ENCODE peak calls at places on chromosomes 12 and 14, in five cellular contexts. W, T, E, O and C are unnamed samples.

GRCh38 chr14:56844603-56845002 is 34.3 kb upstream of the OTX2 start:
- DNase-seq in W (no peak), T (no peak), E (no peak), O (no peak), C (no peak)

GRCh38 chr14:80211143-80212024 is at the start of gene DIO2:
- DNase-seq in W (no peak), T (no peak), E (peak), O (no peak), C (no peak)

GRCh38 chr14:77812028-77812427 is 12.1 kb downstream of the ADCK1 start:
- DNase-seq in W (no peak), T (no peak), E (no peak), O (no peak), C (no peak)

GRCh38 chr14:101927859-101928258 is 36.5 kb upstream of the DYNC1H1 start:
- DNase-seq in W (no peak), T (no peak), E (peak), O (no peak), C (no peak)

GRCh38 chr12:120249266-120249874 is 16.2 kb downstream of the PXN start:
- DNase-seq in W (no peak), T (no peak), E (no peak), O (no peak), C (no peak)

GRCh38 chr12:19898009-19898408 is 458.7 kb downstream of the AEBP2 start:
- DNase-seq in W (no peak), T (no peak), E (no peak), O (no peak), C (no peak)

GRCh38 chr12:95554532-95555071 is 3.3 kb upstream of the USP44 start:
- DNase-seq in W (no peak), T (no peak), E (no peak), O (no peak), C (no peak)

GRCh38 chr12:121781751-121782615 is 11.5 kb downstream of the RHOF start:
- DNase-seq in W (no peak), T (no peak), E (no peak), O (peak), C (no peak)

GRCh38 chr14:30630248-30630647 is 8.1 kb downstream of the SCFD1 start:
- DNase-seq in W (no peak), T (no peak), E (no peak), O (no peak), C (no peak)

GRCh38 chr14:32009636-32010560 is 67.2 kb upstream of the ARHGAP5 start:
- DNase-seq in W (no peak), T (no peak), E (no peak), O (no peak), C (no peak)

GRCh38 chr14:88993946-88994345 is 169.5 kb downstream of the TTC8 start:
- DNase-seq in W (no peak), T (no peak), E (no peak), O (no peak), C (no peak)

GRCh38 chr12:129552996-129553750 is 350.7 kb downstream of the TMEM132D start:
- DNase-seq in W (no peak), T (no peak), E (no peak), O (no peak), C (no peak)

GRCh38 chr14:89417469-89418225 is 614 bp upstream of the FOXN3 start:
- DNase-seq in W (peak), T (peak), E (peak), O (peak), C (no peak)

GRCh38 chr12:130495156-130495555 is 157.5 kb downstream of the PIWIL1 start:
- DNase-seq in W (no peak), T (no peak), E (no peak), O (no peak), C (no peak)